ENCODE peak calls at places on chromosome 10, in ten cellular contexts. R, P, U, W, O, N, E, H, M and L are unnamed samples.

GRCh38 chr10:125067764-125068163 is 92.6 kb downstream of the CTBP2 start:
- DNase-seq in U (no peak), O (no peak), W (no peak), N (no peak), E (no peak), R (no peak), H (no peak), P (no peak), M (no peak), L (peak)

GRCh38 chr10:17023386-17024298 is 106.0 kb downstream of the CUBN start:
- DNase-seq in U (no peak), N (no peak), H (no peak), M (peak), W (peak), P (peak), O (peak), E (no peak), R (no peak), L (peak)

GRCh38 chr10:73950569-73950968 is 39.6 kb downstream of the PLAU start:
- DNase-seq in W (no peak), H (no peak), M (peak), P (no peak), N (no peak), E (no peak), U (peak), O (no peak), R (no peak), L (peak)

GRCh38 chr10:3399756-3400155 is 227.2 kb upstream of the PITRM1 start:
- DNase-seq in H (no peak), N (no peak), O (no peak), P (no peak), E (no peak), R (no peak), M (peak), W (no peak), U (no peak), L (no peak)

GRCh38 chr10:18082381-18082780 is 57.8 kb upstream of the CACNB2 start:
- DNase-seq in W (no peak), R (no peak), E (no peak), P (no peak), N (no peak), O (no peak), M (no peak), H (no peak), U (no peak), L (no peak)

GRCh38 chr10:130254168-130255061 is 118.2 kb downstream of the GLRX3 start:
- DNase-seq in O (no peak), R (no peak), W (no peak), N (no peak), H (no peak), U (no peak), M (no peak), E (no peak), P (no peak), L (no peak)

GRCh38 chr10:2137549-2138174 is 400.3 kb upstream of the ADARB2 start:
- DNase-seq in U (peak), M (peak), R (no peak), O (no peak), N (peak), P (no peak), H (no peak), E (peak), W (no peak), L (no peak)

GRCh38 chr10:102419561-102420442 is 834 bp upstream of the FBXL15 start:
- DNase-seq in N (peak), H (peak), P (peak), U (peak), E (peak), R (no peak), W (no peak), O (no peak), M (peak), L (no peak)

GRCh38 chr10:132641966-132642731 is 104.6 kb downstream of the INPP5A start:
- DNase-seq in P (no peak), R (no peak), W (no peak), M (no peak), E (no peak), N (no peak), U (no peak), O (no peak), H (peak), L (peak)

GRCh38 chr10:12400266-12400931 is 51.1 kb downstream of the CAMK1D start:
- DNase-seq in N (no peak), M (no peak), U (no peak), R (no peak), W (no peak), H (peak), E (no peak), P (no peak), O (no peak), L (no peak)

GRCh38 chr10:131774618-131775443 is 126.0 kb upstream of the PPP2R2D start:
- DNase-seq in N (no peak), H (no peak), R (no peak), P (peak), W (no peak), E (no peak), M (no peak), U (no peak), O (no peak), L (peak)

GRCh38 chr10:78579995-78580394 is 488.8 kb upstream of the ZMIZ1 start:
- DNase-seq in H (no peak), W (no peak), U (no peak), E (no peak), R (no peak), O (no peak), M (no peak), N (peak), P (peak), L (peak)

GRCh38 chr10:105952153-105952552 is 1212.4 kb downstream of the SORCS1 start:
- DNase-seq in N (no peak), E (no peak), M (peak), R (no peak), W (no peak), H (no peak), U (peak), P (peak), O (no peak), L (no peak)

GRCh38 chr10:20110435-20111119 is 294.3 kb downstream of the PLXDC2 start:
- DNase-seq in U (no peak), W (no peak), O (no peak), M (no peak), R (no peak), E (no peak), N (no peak), H (no peak), P (no peak), L (no peak)

GRCh38 chr10:131841131-131841661 is 59.6 kb upstream of the PPP2R2D start:
- DNase-seq in M (no peak), N (no peak), H (peak), U (peak), O (no peak), W (no peak), E (no peak), R (no peak), P (no peak), L (peak)

GRCh38 chr10:131288648-131289047 is 22.9 kb downstream of the TCERG1L start:
- DNase-seq in O (no peak), E (no peak), M (no peak), U (no peak), N (no peak), P (no peak), W (no peak), R (no peak), H (peak), L (no peak)

GRCh38 chr10:116720241-116721047 is 21.9 kb downstream of the HSPA12A start:
- DNase-seq in E (no peak), U (no peak), P (no peak), W (no peak), M (no peak), N (no peak), O (no peak), H (peak), R (no peak), L (peak)

GRCh38 chr10:59448616-59449015 is 86.3 kb upstream of the FAM13C start:
- DNase-seq in N (no peak), H (no peak), O (no peak), P (no peak), M (no peak), U (no peak), R (no peak), E (no peak), W (no peak), L (no peak)

GRCh38 chr10:71747808-71748523 is 25.4 kb downstream of the VSIR start:
- DNase-seq in M (no peak), P (no peak), U (no peak), R (no peak), O (no peak), E (no peak), W (no peak), H (peak), N (no peak), L (no peak)